ENCODE peak calls at places on chromosomes 3 and 15, in ten cellular contexts. Q is AG04450, C is IMR-90, V is nephron progenitor cell, T is neural crest cell, I is activated B cell treated with CpG ODN at 0.5 μM for 24 hours, J is OCI-LY7, L is psoas muscle, Y is AG04449, U is cardiac muscle cell. K is an unnamed sample.

GRCh38 chr15:99965376-99965775 is 232.1 kb upstream of the LYSMD4 start:
- DNase-seq in Q (no peak), C (no peak), V (no peak), T (no peak), I (no peak), J (no peak), L (peak; percentile 8), Y (no peak), U (no peak), K (no peak)

GRCh38 chr3:151479452-151479851 is 18.6 kb upstream of the IGSF10 start:
- DNase-seq in Q (no peak), C (no peak), V (no peak), T (no peak), I (no peak), J (no peak), L (no peak), Y (no peak), U (peak; percentile 38), K (no peak)

GRCh38 chr15:74913041-74913440 is 6.4 kb upstream of the FAM219B start:
- DNase-seq in Q (no peak), C (peak; percentile 62), V (no peak), T (no peak), I (no peak), J (no peak), L (no peak), Y (no peak), U (no peak), K (no peak)

GRCh38 chr15:35442734-35443133 is 103.2 kb downstream of the DPH6 start:
- DNase-seq in Q (no peak), C (no peak), V (no peak), T (no peak), I (no peak), J (no peak), L (no peak), Y (no peak), U (no peak), K (no peak)

GRCh38 chr3:132088291-132088690 is 53.5 kb upstream of the CPNE4 start:
- DNase-seq in Q (no peak), C (no peak), V (no peak), T (no peak), I (no peak), J (no peak), L (no peak), Y (no peak), U (no peak), K (no peak)

GRCh38 chr3:196322-197153 is at the start of gene CHL1:
- DNase-seq in Q (no peak), C (no peak), V (peak; percentile 70), T (peak; percentile 7), I (peak; percentile 21), J (no peak), L (peak; percentile 51), Y (no peak), U (peak; percentile 46), K (no peak)

GRCh38 chr3:178485756-178486155 is 50.5 kb upstream of the KCNMB2 start:
- DNase-seq in Q (no peak), C (peak; percentile 7), V (no peak), T (no peak), I (no peak), J (no peak), L (no peak), Y (peak; percentile 9), U (no peak), K (no peak)

GRCh38 chr15:74397239-74398068 is 30.0 kb upstream of the CYP11A1 start:
- DNase-seq in Q (no peak), C (no peak), V (no peak), T (no peak), I (peak; percentile 58), J (peak; percentile 52), L (no peak), Y (no peak), U (no peak), K (no peak)

GRCh38 chr3:149080699-149081091 is 5.6 kb downstream of the HLTF start:
- DNase-seq in Q (no peak), C (peak; percentile 28), V (no peak), T (no peak), I (no peak), J (no peak), L (no peak), Y (no peak), U (no peak), K (no peak)

GRCh38 chr3:29354894-29355293 is 74.0 kb downstream of the RBMS3 start:
- DNase-seq in Q (no peak), C (no peak), V (no peak), T (no peak), I (no peak), J (no peak), L (no peak), Y (no peak), U (no peak), K (no peak)

GRCh38 chr3:58051196-58051595 is 43.0 kb downstream of the FLNB start:
- DNase-seq in Q (no peak), C (peak; percentile 87), V (no peak), T (no peak), I (no peak), J (no peak), L (no peak), Y (no peak), U (no peak), K (no peak)

GRCh38 chr3:43998841-43999805 is 242.6 kb upstream of the TOPAZ1 start:
- DNase-seq in Q (no peak), C (no peak), V (peak; percentile 84), T (peak; percentile 53), I (peak; percentile 48), J (peak; percentile 92), L (no peak), Y (no peak), U (peak; percentile 86), K (no peak)

GRCh38 chr3:63753567-63753966 is 65.5 kb upstream of the C3orf49 start:
- DNase-seq in Q (no peak), C (peak; percentile 31), V (peak; percentile 19), T (no peak), I (no peak), J (no peak), L (no peak), Y (no peak), U (peak; percentile 70), K (no peak)

GRCh38 chr3:142224482-142225072 is 808 bp downstream of the GK5 start:
- DNase-seq in Q (no peak), C (no peak), V (no peak), T (no peak), I (no peak), J (no peak), L (no peak), Y (no peak), U (no peak), K (no peak)

GRCh38 chr3:54835701-54836100 is 92.2 kb downstream of the LRTM1 start:
- DNase-seq in Q (no peak), C (no peak), V (no peak), T (no peak), I (no peak), J (no peak), L (no peak), Y (no peak), U (no peak), K (no peak)

GRCh38 chr3:54841461-54841860 is 86.4 kb downstream of the LRTM1 start:
- DNase-seq in Q (no peak), C (no peak), V (no peak), T (no peak), I (no peak), J (no peak), L (no peak), Y (no peak), U (no peak), K (no peak)

GRCh38 chr3:54836876-54837275 is 91.0 kb downstream of the LRTM1 start:
- DNase-seq in Q (no peak), C (no peak), V (peak; percentile 23), T (no peak), I (no peak), J (no peak), L (no peak), Y (no peak), U (no peak), K (no peak)

GRCh38 chr3:54843352-54843751 is 84.5 kb downstream of the LRTM1 start:
- DNase-seq in Q (no peak), C (no peak), V (no peak), T (no peak), I (no peak), J (no peak), L (no peak), Y (no peak), U (no peak), K (no peak)

GRCh38 chr3:54837964-54838363 is 89.9 kb downstream of the LRTM1 start:
- DNase-seq in Q (no peak), C (peak; percentile 41), V (no peak), T (no peak), I (no peak), J (peak; percentile 10), L (no peak), Y (no peak), U (no peak), K (no peak)
- TF ChIP-seq CTCF in Q (peak; percentile 37), C (peak; percentile 48), V (no peak), T (peak; percentile 41), I (no peak), J (peak; percentile 67), L (no peak), Y (peak; percentile 9), U (peak; percentile 11), K (no peak)

DNA sequence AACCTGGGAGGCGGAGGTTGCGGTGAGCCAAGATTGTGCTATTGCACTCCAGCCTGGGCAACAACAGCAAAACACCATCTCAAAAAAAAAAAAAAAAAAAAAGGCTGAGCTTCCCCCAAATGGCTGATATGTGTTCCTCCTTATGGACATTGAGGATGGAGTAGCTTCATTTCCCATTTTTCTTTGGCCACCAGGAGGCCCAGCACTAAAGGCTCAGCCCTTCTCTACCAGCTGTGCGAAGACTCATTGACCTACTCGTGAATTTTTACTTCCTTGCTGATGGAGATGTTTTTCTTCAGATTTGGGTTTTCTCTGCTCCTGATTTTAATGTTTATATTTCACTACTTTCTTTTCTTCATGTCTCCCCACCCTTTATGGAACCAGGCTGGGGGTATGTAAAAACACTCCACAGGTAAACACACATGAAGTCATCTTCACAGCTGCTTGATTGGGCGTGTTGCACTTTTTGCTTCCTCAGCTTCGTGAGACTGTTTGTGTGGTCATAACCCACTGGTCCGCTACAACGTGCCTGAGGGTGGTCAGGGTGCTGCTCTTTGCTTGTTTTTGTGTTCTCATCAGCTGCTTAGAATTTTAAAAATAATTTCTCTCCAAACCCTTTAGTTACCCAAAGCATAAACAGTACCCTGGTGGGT is 13.5 kb downstream of the SEMA4B start:
- DNase-seq in Q (no peak), C (no peak), V (no peak), T (no peak), I (no peak), J (no peak), L (no peak), Y (no peak), U (no peak), K (no peak)
- TF ChIP-seq CTCF in Q (peak; percentile 53), C (no peak), V (no peak), T (peak; percentile 42), I (no peak), J (no peak), L (no peak), Y (peak; percentile 22), U (peak; percentile 23), K (no peak)

GRCh38 chr15:24772256-24772655 is 96.7 kb downstream of the NPAP1 start:
- DNase-seq in Q (no peak), C (no peak), V (no peak), T (no peak), I (no peak), J (no peak), L (no peak), Y (no peak), U (peak; percentile 14), K (no peak)
- TF ChIP-seq CTCF in Q (no peak), C (no peak), V (no peak), T (no peak), I (no peak), J (peak; percentile 35), L (no peak), Y (no peak), U (no peak), K (no peak)

GRCh38 chr3:24963762-24964625 is 464.1 kb upstream of the RARB start:
- DNase-seq in Q (no peak), C (peak; percentile 17), V (no peak), T (no peak), I (no peak), J (peak; percentile 5), L (no peak), Y (no peak), U (peak; percentile 58), K (no peak)
- TF ChIP-seq CTCF in Q (peak; percentile 37), C (peak; percentile 25), V (peak; percentile 67), T (peak; percentile 83), I (no peak), J (peak; percentile 73), L (peak; percentile 51), Y (peak; percentile 49), U (peak; percentile 51), K (no peak)